ENCODE peak calls at places on chromosomes 11 and 22, in seven cellular contexts. E is neural progenitor cell, T is mammary epithelial cell, O is fibroblast of lung, A is PC-9, X is OCI-LY7, N is K562. G is an unnamed sample. For H3K79me2, the result is how much of the 10 kb centered on the place peaks cover.

GRCh38 chr11:2406878-2407410 is 6.4 kb downstream of the TSSC4 start:
- DNase-seq in N (no peak), X (no peak), T (no peak), E (no peak), A (no peak), O (no peak), G (no peak)

GRCh38 chr11:96065379-96065778 is 141.5 kb upstream of the MTMR2 start:
- DNase-seq in O (peak), E (no peak), X (no peak), N (no peak), A (no peak), T (no peak), G (no peak)

GRCh38 chr11:62500066-62501035 is 46.3 kb downstream of the AHNAK start:
- DNase-seq in T (peak), O (no peak), N (peak), E (no peak), X (no peak), A (peak), G (peak)

GRCh38 chr11:95283653-95284052 is 52.7 kb upstream of the SESN3 start:
- DNase-seq in X (no peak), N (no peak), T (no peak), A (no peak), O (peak), E (no peak), G (no peak)

GRCh38 chr22:30262112-30262511 is 4.5 kb downstream of the OSM start:
- DNase-seq in A (no peak), X (no peak), O (no peak), N (no peak), E (no peak), T (peak), G (no peak)

GRCh38 chr11:34624069-34624468 is 3.2 kb downstream of the EHF start:
- DNase-seq in A (peak), N (no peak), X (no peak), O (no peak), E (no peak), T (no peak), G (no peak)

GRCh38 chr11:15185021-15185420 is 70.3 kb downstream of the INSC start:
- DNase-seq in X (no peak), N (no peak), O (no peak), T (no peak), A (no peak), E (no peak), G (no peak)

GRCh38 chr11:118524356-118524755 is 2.9 kb upstream of the TTC36 start:
- DNase-seq in X (no peak), N (no peak), O (no peak), T (no peak), A (no peak), E (no peak), G (no peak)

GRCh38 chr22:28296452-28296851 is 377.4 kb upstream of the PITPNB start:
- DNase-seq in N (no peak), T (no peak), X (no peak), A (no peak), E (no peak), O (no peak), G (no peak)

GRCh38 chr11:843818-844692 is 1.4 kb downstream of the TSPAN4 start:
- DNase-seq in N (peak), O (peak), X (no peak), E (peak), A (peak), T (peak), G (peak)
- H3K4me3 ChIP-seq in N (peak), O (peak), X (peak), E (peak), A (peak), T (peak), G (peak)

DNA sequence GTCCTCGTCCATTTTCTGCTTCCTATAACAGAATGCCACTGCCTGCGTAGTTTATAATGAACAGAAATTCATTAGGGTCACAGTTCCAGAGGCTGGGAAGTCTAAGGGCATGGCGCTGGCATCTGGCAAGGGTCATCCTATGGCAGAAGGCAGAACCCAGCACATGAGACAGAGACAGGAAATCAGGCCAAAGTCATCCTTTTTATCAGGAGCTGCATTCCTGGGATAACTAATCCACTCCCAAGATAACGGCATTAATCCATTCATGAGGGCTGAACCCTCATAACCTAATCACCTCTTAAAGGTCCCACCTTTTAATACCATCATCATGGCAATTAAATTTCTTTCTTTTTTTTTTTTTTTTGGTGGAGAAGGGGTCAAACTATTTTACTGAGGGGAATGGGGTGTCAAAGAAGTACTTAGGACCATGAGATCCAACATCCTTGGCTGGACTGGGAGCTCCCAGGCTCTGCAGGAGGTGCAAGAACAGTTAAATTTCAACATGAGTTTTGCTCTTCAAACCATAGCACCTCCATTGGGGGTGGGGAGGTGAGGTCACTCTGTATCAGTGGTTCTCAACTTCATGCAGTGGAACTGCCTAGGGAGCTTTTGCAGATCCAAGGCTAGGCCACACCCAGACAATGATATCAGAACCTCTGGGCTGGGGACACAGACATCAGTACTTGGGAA is 4.4 kb downstream of the TMEM109 start:
- DNase-seq in X (no peak), E (no peak), T (no peak), N (peak), A (no peak), O (no peak), G (no peak)
- H3K79me2 ChIP-seq in X (half or more), E (under half), T (half or more), N (half or more), A (half or more), O (under half), G (under half)

GRCh38 chr11:105130189-105130813 is 9.3 kb downstream of the CARD18 start:
- DNase-seq in O (no peak), E (no peak), N (no peak), A (peak), X (no peak), T (peak), G (no peak)

GRCh38 chr11:105132716-105133511 is 6.7 kb downstream of the CARD18 start:
- DNase-seq in N (no peak), A (peak), E (no peak), X (no peak), O (peak), T (peak), G (no peak)

GRCh38 chr11:105139669-105140068 is at the start of gene CARD18:
- DNase-seq in A (no peak), O (no peak), X (no peak), E (no peak), N (no peak), T (peak), G (no peak)

GRCh38 chr11:105137286-105137685 is 2.3 kb downstream of the CARD18 start:
- DNase-seq in O (peak), E (no peak), N (no peak), T (peak), X (no peak), A (no peak), G (no peak)

DNA sequence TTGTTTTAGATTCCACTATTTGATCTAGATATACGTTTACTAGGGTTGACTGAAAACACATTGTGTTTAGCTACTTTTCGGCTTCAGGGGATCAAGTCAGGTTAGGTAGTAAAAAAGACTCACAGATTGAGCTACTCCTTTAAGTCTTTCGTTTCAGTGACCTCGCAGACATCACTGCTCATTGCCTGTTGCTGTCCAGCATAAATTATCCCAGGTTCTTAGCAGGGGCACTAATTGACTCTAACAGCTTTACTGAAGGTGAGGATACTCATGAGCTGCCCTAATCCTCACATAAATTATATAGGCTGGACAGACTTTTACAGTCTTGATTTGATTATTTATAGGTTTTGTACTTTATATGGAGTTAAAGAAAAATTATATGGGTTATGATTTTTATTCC is 3.7 kb downstream of the CARD18 start:
- DNase-seq in E (no peak), N (no peak), O (no peak), A (no peak), T (no peak), X (no peak), G (no peak)
- H3K4me3 ChIP-seq in E (no peak), N (no peak), O (no peak), A (no peak), T (no peak), X (no peak), G (no peak)

DNA sequence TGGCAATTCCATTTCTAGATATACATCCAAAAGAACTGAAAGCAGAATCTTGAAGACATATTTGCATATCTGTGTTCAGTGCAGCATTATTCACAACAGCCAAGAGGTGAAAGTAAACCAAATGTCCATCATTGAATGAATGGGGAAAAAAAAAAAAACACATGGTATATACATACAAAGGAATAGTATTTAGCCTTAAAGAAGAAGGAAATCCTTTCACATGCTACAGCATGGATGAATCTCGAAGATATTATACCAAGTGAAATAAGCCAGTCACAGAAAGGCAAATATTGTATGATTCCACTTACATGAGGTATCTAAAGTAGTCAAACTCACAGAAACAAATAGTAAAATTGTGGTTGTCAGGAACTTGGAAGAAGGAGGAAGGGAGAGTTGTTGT is 50.2 kb downstream of the FAM168A start:
- DNase-seq in X (no peak), A (no peak), E (no peak), T (no peak), N (no peak), O (no peak), G (no peak)
- H3K79me2 ChIP-seq in X (under half), A (under half), E (half or more), T (under half), N (under half), O (under half), G (under half)

DNA sequence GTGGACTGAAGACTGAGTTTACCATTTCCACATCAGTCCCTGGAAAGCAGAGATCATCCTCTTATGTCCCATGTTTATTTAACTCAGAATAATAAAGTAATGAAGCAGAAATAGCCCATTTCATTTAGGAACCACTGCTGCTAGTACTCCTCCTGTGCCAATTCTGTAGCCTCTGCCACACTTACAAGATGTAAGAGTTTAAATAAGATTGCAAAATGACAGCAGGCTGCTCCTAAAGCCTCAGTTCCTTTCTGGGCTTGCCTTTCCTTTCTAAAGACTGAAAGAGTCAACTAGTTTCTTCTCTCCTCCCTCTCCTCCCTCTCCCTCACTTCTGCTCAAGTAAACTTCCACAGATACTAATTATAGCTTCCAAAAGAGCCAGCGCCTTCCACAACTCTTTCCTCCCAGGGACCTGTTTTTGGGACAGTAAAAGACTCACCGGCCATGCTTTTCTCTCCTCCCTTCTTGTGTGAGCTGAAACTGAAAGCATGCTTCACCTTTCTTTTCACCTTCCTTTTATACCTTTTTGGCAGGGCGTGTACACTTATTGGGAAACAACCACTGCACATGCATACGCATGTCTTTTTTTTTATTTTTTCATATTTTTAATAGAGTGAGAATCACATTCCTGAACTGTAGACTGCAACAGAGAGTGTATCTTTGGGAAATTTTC is 26.1 kb upstream of the CARD16 start:
- DNase-seq in A (no peak), O (no peak), E (no peak), X (no peak), T (peak), N (no peak), G (no peak)
- H3K4me3 ChIP-seq in A (no peak), O (no peak), E (no peak), X (no peak), T (peak), N (no peak), G (no peak)

GRCh38 chr22:50399751-50400331 is 56.7 kb downstream of the PPP6R2 start:
- DNase-seq in O (no peak), A (peak), T (no peak), N (peak), E (peak), X (peak), G (peak)

GRCh38 chr22:50400406-50400805 is 57.3 kb downstream of the PPP6R2 start:
- DNase-seq in A (no peak), X (no peak), E (no peak), N (no peak), O (no peak), T (no peak), G (no peak)

GRCh38 chr22:50400931-50401330 is 57.8 kb downstream of the PPP6R2 start:
- DNase-seq in T (no peak), A (no peak), X (no peak), O (no peak), E (no peak), N (no peak), G (no peak)

GRCh38 chr22:50396751-50397370 is 53.7 kb downstream of the PPP6R2 start:
- DNase-seq in N (no peak), T (no peak), A (no peak), O (no peak), X (no peak), E (no peak), G (no peak)

DNA sequence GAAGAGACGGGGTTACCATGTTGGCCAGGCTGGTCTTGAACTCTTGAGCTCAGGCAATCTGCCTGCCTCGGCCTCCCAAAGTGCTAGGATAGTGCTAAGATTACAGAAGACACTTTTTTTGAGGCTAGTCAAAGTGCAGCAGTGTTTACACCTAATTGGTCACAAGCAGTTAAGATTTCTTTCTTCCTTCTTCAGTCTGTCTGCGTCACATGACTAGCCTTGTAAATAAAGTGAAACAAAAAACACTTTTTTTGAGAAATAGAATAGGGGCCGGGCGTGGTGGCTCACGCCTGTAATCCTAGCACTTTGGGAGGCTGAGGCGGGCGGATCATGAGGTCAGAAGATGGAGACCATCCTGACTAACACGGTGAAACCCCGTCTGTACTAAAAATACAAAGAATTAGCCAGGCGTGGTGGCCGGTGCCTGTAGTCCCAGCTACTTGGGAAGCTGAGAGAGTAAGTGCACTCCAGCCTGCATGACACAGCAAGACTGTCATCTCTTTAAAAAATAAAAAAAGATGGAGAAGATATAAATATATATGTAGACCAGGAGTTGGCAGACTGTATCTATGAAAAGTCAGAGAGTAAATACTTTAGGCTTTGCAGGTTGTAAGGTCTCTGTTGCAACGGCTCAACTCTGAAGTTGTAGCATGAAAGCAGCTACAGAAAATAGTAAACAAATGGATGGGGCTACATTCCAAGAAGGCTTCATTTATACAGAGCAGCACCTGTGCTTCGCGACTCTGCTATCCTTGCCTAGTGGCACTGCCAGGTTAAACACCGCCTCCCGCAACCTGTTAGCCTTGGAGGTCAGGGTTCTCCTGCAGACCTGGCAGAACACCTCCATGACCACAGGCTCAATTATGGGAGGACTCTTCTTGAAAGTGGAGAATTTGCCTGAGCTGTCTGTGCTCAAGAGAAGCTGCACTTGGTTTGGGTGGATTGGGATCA is 55.8 kb downstream of the PPP6R2 start:
- DNase-seq in A (peak), O (no peak), X (no peak), E (no peak), T (no peak), N (no peak), G (no peak)
- H3K79me2 ChIP-seq in A (under half), O (under half), X (under half), E (under half), T (under half), N (under half), G (under half)

G was measured in GM23338.